ENCODE peak calls at places on chromosomes 4 and X, in eight cellular contexts. One of them, this sample, is unnamed.

GRCh38 chr4:38056024-38056685 is 96.0 kb downstream of the PTTG2 start:
- DNase-seq in astrocyte of the spinal cord: no peak
- DNase-seq in epithelial cell of esophagus: no peak
- DNase-seq in neural progenitor cell: no peak
- DNase-seq in fibroblast of lung: no peak
- DNase-seq in AG04450: no peak
- DNase-seq in neural crest cell: no peak
- DNase-seq in lower leg skin: no peak
- DNase-seq in this sample: no peak

GRCh38 chr4:81626851-81627250 is 155.1 kb upstream of the RASGEF1B start:
- DNase-seq in fibroblast of lung: no peak
- DNase-seq in epithelial cell of esophagus: no peak
- DNase-seq in neural crest cell: no peak
- DNase-seq in astrocyte of the spinal cord: no peak
- DNase-seq in AG04450: no peak
- DNase-seq in lower leg skin: no peak
- DNase-seq in neural progenitor cell: no peak
- DNase-seq in this sample: no peak

GRCh38 chr4:137470806-137471205 is 61.5 kb downstream of the PCDH18 start:
- DNase-seq in neural progenitor cell: no peak
- DNase-seq in epithelial cell of esophagus: no peak
- DNase-seq in fibroblast of lung: peak
- DNase-seq in AG04450: no peak
- DNase-seq in astrocyte of the spinal cord: no peak
- DNase-seq in lower leg skin: no peak
- DNase-seq in neural crest cell: no peak
- DNase-seq in this sample: no peak

GRCh38 chrX:116378961-116379360 is 57.4 kb upstream of the SLC6A14 start:
- DNase-seq in lower leg skin: no peak
- DNase-seq in neural progenitor cell: no peak
- DNase-seq in epithelial cell of esophagus: peak
- DNase-seq in fibroblast of lung: no peak
- DNase-seq in neural crest cell: no peak
- DNase-seq in astrocyte of the spinal cord: no peak
- DNase-seq in AG04450: no peak
- DNase-seq in this sample: no peak

GRCh38 chr4:1375761-1376322 is 28.8 kb downstream of the UVSSA start:
- DNase-seq in astrocyte of the spinal cord: no peak
- DNase-seq in neural progenitor cell: no peak
- DNase-seq in epithelial cell of esophagus: no peak
- DNase-seq in lower leg skin: peak
- DNase-seq in neural crest cell: no peak
- DNase-seq in fibroblast of lung: no peak
- DNase-seq in AG04450: no peak
- DNase-seq in this sample: no peak

GRCh38 chr4:158055668-158056067 is 117.2 kb downstream of the GASK1B start:
- DNase-seq in epithelial cell of esophagus: no peak
- DNase-seq in neural progenitor cell: no peak
- DNase-seq in lower leg skin: no peak
- DNase-seq in fibroblast of lung: no peak
- DNase-seq in astrocyte of the spinal cord: no peak
- DNase-seq in neural crest cell: no peak
- DNase-seq in AG04450: no peak
- DNase-seq in this sample: no peak

GRCh38 chrX:20265221-20265725 is 1.4 kb downstream of the RPS6KA3 start:
- DNase-seq in neural progenitor cell: peak
- DNase-seq in epithelial cell of esophagus: peak
- DNase-seq in astrocyte of the spinal cord: peak
- DNase-seq in fibroblast of lung: peak
- DNase-seq in neural crest cell: peak
- DNase-seq in AG04450: peak
- DNase-seq in lower leg skin: peak
- DNase-seq in this sample: no peak

GRCh38 chrX:106964290-106964689 is 35.7 kb downstream of the MORC4 start:
- DNase-seq in neural crest cell: no peak
- DNase-seq in AG04450: no peak
- DNase-seq in neural progenitor cell: no peak
- DNase-seq in epithelial cell of esophagus: no peak
- DNase-seq in astrocyte of the spinal cord: no peak
- DNase-seq in lower leg skin: no peak
- DNase-seq in fibroblast of lung: no peak
- DNase-seq in this sample: no peak

GRCh38 chr4:168503652-168504362 is 7.0 kb downstream of the PALLD start:
- DNase-seq in AG04450: no peak
- DNase-seq in neural crest cell: no peak
- DNase-seq in fibroblast of lung: no peak
- DNase-seq in astrocyte of the spinal cord: no peak
- DNase-seq in lower leg skin: no peak
- DNase-seq in neural progenitor cell: no peak
- DNase-seq in epithelial cell of esophagus: peak
- DNase-seq in this sample: no peak

GRCh38 chrX:109632906-109633504 is 8.0 kb upstream of the KCNE5 start:
- DNase-seq in epithelial cell of esophagus: peak
- DNase-seq in neural progenitor cell: peak
- DNase-seq in fibroblast of lung: peak
- DNase-seq in lower leg skin: no peak
- DNase-seq in AG04450: no peak
- DNase-seq in neural crest cell: peak
- DNase-seq in astrocyte of the spinal cord: no peak
- DNase-seq in this sample: no peak

GRCh38 chr4:41881931-41882621 is 53.2 kb upstream of the TMEM33 start:
- DNase-seq in AG04450: no peak
- DNase-seq in lower leg skin: no peak
- DNase-seq in neural progenitor cell: peak
- DNase-seq in fibroblast of lung: no peak
- DNase-seq in epithelial cell of esophagus: no peak
- DNase-seq in astrocyte of the spinal cord: no peak
- DNase-seq in neural crest cell: no peak
- DNase-seq in this sample: no peak

GRCh38 chr4:47525154-47525819 is 40.2 kb downstream of the ATP10D start:
- DNase-seq in fibroblast of lung: peak
- DNase-seq in AG04450: peak
- DNase-seq in lower leg skin: no peak
- DNase-seq in astrocyte of the spinal cord: peak
- DNase-seq in neural crest cell: no peak
- DNase-seq in neural progenitor cell: no peak
- DNase-seq in epithelial cell of esophagus: peak
- DNase-seq in this sample: no peak

GRCh38 chr4:175705407-175705806 is 106.7 kb downstream of the GPM6A start:
- DNase-seq in lower leg skin: no peak
- DNase-seq in fibroblast of lung: no peak
- DNase-seq in astrocyte of the spinal cord: peak
- DNase-seq in neural progenitor cell: peak
- DNase-seq in AG04450: no peak
- DNase-seq in neural crest cell: peak
- DNase-seq in epithelial cell of esophagus: no peak
- DNase-seq in this sample: peak

GRCh38 chrX:13755254-13755653 is 20.7 kb downstream of the OFD1 start:
- DNase-seq in epithelial cell of esophagus: no peak
- DNase-seq in AG04450: no peak
- DNase-seq in neural crest cell: no peak
- DNase-seq in neural progenitor cell: no peak
- DNase-seq in fibroblast of lung: no peak
- DNase-seq in astrocyte of the spinal cord: no peak
- DNase-seq in lower leg skin: no peak
- DNase-seq in this sample: no peak

GRCh38 chr4:107862658-107863057 is 37.9 kb downstream of the SGMS2 start:
- DNase-seq in fibroblast of lung: peak
- DNase-seq in neural crest cell: no peak
- DNase-seq in neural progenitor cell: no peak
- DNase-seq in astrocyte of the spinal cord: peak
- DNase-seq in lower leg skin: no peak
- DNase-seq in AG04450: no peak
- DNase-seq in epithelial cell of esophagus: peak
- DNase-seq in this sample: no peak

GRCh38 chrX:140509468-140510305 is 4.8 kb upstream of the SOX3 start:
- DNase-seq in fibroblast of lung: no peak
- DNase-seq in neural crest cell: no peak
- DNase-seq in epithelial cell of esophagus: no peak
- DNase-seq in neural progenitor cell: peak
- DNase-seq in AG04450: no peak
- DNase-seq in astrocyte of the spinal cord: no peak
- DNase-seq in lower leg skin: no peak
- DNase-seq in this sample: no peak

GRCh38 chr4:89562715-89563114 is 255.1 kb upstream of the GPRIN3 start:
- DNase-seq in AG04450: no peak
- DNase-seq in fibroblast of lung: peak
- DNase-seq in neural crest cell: no peak
- DNase-seq in astrocyte of the spinal cord: no peak
- DNase-seq in epithelial cell of esophagus: no peak
- DNase-seq in lower leg skin: no peak
- DNase-seq in neural progenitor cell: no peak
- DNase-seq in this sample: no peak

GRCh38 chr4:89561051-89561450 is 253.5 kb upstream of the GPRIN3 start:
- DNase-seq in neural crest cell: no peak
- DNase-seq in neural progenitor cell: peak
- DNase-seq in lower leg skin: no peak
- DNase-seq in AG04450: no peak
- DNase-seq in astrocyte of the spinal cord: no peak
- DNase-seq in epithelial cell of esophagus: no peak
- DNase-seq in fibroblast of lung: no peak
- DNase-seq in this sample: no peak

GRCh38 chr4:89556596-89557305 is 249.2 kb upstream of the GPRIN3 start:
- DNase-seq in epithelial cell of esophagus: peak
- DNase-seq in neural crest cell: no peak
- DNase-seq in fibroblast of lung: peak
- DNase-seq in neural progenitor cell: no peak
- DNase-seq in AG04450: no peak
- DNase-seq in lower leg skin: no peak
- DNase-seq in astrocyte of the spinal cord: no peak
- DNase-seq in this sample: no peak

GRCh38 chr4:89563431-89563830 is 255.8 kb upstream of the GPRIN3 start:
- DNase-seq in lower leg skin: no peak
- DNase-seq in fibroblast of lung: no peak
- DNase-seq in neural crest cell: no peak
- DNase-seq in neural progenitor cell: no peak
- DNase-seq in astrocyte of the spinal cord: no peak
- DNase-seq in epithelial cell of esophagus: peak
- DNase-seq in AG04450: no peak
- DNase-seq in this sample: no peak

GRCh38 chr4:89558147-89558546 is 250.5 kb upstream of the GPRIN3 start:
- DNase-seq in epithelial cell of esophagus: peak
- DNase-seq in neural progenitor cell: peak
- DNase-seq in AG04450: no peak
- DNase-seq in fibroblast of lung: no peak
- DNase-seq in astrocyte of the spinal cord: no peak
- DNase-seq in neural crest cell: no peak
- DNase-seq in lower leg skin: no peak
- DNase-seq in this sample: no peak
- TF ChIP-seq CTCF in epithelial cell of esophagus: peak
- TF ChIP-seq CTCF in neural progenitor cell: peak
- TF ChIP-seq CTCF in AG04450: peak
- TF ChIP-seq CTCF in fibroblast of lung: peak
- TF ChIP-seq CTCF in astrocyte of the spinal cord: peak
- TF ChIP-seq CTCF in neural crest cell: peak
- TF ChIP-seq CTCF in lower leg skin: no peak
- TF ChIP-seq CTCF in this sample: no peak

GRCh38 chr4:6271701-6272465 is 2.2 kb downstream of the WFS1 start:
- DNase-seq in neural progenitor cell: no peak
- DNase-seq in AG04450: no peak
- DNase-seq in fibroblast of lung: no peak
- DNase-seq in epithelial cell of esophagus: no peak
- DNase-seq in neural crest cell: no peak
- DNase-seq in astrocyte of the spinal cord: no peak
- DNase-seq in lower leg skin: no peak
- DNase-seq in this sample: no peak

GRCh38 chr4:6275898-6276563 is 6.4 kb downstream of the WFS1 start:
- DNase-seq in neural crest cell: peak
- DNase-seq in astrocyte of the spinal cord: no peak
- DNase-seq in AG04450: no peak
- DNase-seq in lower leg skin: no peak
- DNase-seq in fibroblast of lung: no peak
- DNase-seq in epithelial cell of esophagus: no peak
- DNase-seq in neural progenitor cell: no peak
- DNase-seq in this sample: no peak

GRCh38 chr4:6272863-6273660 is 3.4 kb downstream of the WFS1 start:
- DNase-seq in astrocyte of the spinal cord: peak
- DNase-seq in lower leg skin: no peak
- DNase-seq in epithelial cell of esophagus: peak
- DNase-seq in neural progenitor cell: no peak
- DNase-seq in fibroblast of lung: peak
- DNase-seq in neural crest cell: no peak
- DNase-seq in AG04450: peak
- DNase-seq in this sample: no peak

GRCh38 chr4:6275351-6275750 is 5.7 kb downstream of the WFS1 start:
- DNase-seq in AG04450: no peak
- DNase-seq in neural crest cell: no peak
- DNase-seq in fibroblast of lung: no peak
- DNase-seq in lower leg skin: no peak
- DNase-seq in neural progenitor cell: no peak
- DNase-seq in epithelial cell of esophagus: no peak
- DNase-seq in astrocyte of the spinal cord: no peak
- DNase-seq in this sample: no peak

GRCh38 chr4:6273661-6273990 is 4.0 kb downstream of the WFS1 start:
- DNase-seq in astrocyte of the spinal cord: no peak
- DNase-seq in AG04450: no peak
- DNase-seq in epithelial cell of esophagus: no peak
- DNase-seq in lower leg skin: no peak
- DNase-seq in neural progenitor cell: no peak
- DNase-seq in neural crest cell: no peak
- DNase-seq in fibroblast of lung: no peak
- DNase-seq in this sample: no peak
- TF ChIP-seq CTCF in astrocyte of the spinal cord: no peak
- TF ChIP-seq CTCF in AG04450: no peak
- TF ChIP-seq CTCF in epithelial cell of esophagus: no peak
- TF ChIP-seq CTCF in lower leg skin: no peak
- TF ChIP-seq CTCF in neural progenitor cell: no peak
- TF ChIP-seq CTCF in neural crest cell: no peak
- TF ChIP-seq CTCF in fibroblast of lung: no peak
- TF ChIP-seq CTCF in this sample: no peak

DNA sequence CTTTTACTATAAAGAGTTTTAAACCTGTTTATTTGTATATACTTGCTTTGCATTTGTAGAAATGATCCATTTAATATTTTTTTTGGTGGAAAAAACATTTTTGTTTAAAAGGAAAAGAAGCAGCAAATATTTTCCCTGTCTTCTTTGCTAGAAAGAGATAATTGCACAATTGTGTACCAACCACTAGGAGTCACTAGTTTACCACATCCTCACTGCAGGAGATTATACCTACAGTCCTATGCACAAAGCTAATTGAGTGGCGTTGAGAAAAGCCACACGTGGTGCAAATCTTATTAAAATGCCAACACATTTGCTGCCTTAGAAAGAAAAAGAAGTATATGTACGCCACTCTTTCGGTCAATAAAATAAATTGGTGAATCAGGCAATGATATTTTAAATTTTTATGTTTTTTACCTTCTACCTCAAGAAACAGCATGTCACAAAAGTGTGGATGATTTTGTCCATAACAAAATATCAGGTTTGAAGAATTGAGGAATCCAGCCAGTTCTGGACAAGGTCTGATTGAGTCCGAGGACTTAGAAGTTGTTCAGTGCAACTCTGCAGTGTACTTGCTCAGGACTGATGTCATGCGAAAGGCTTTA is 102.9 kb downstream of the GRXCR1 start:
- DNase-seq in neural crest cell: no peak
- DNase-seq in epithelial cell of esophagus: peak
- DNase-seq in neural progenitor cell: peak
- DNase-seq in lower leg skin: no peak
- DNase-seq in AG04450: peak
- DNase-seq in astrocyte of the spinal cord: peak
- DNase-seq in fibroblast of lung: peak
- DNase-seq in this sample: no peak
- TF ChIP-seq CTCF in neural crest cell: peak
- TF ChIP-seq CTCF in epithelial cell of esophagus: peak
- TF ChIP-seq CTCF in neural progenitor cell: peak
- TF ChIP-seq CTCF in lower leg skin: no peak
- TF ChIP-seq CTCF in AG04450: peak
- TF ChIP-seq CTCF in astrocyte of the spinal cord: peak
- TF ChIP-seq CTCF in fibroblast of lung: peak
- TF ChIP-seq CTCF in this sample: peak

GRCh38 chr4:34731045-34731444 is 1513.3 kb downstream of the ARAP2 start:
- DNase-seq in lower leg skin: no peak
- DNase-seq in fibroblast of lung: peak
- DNase-seq in neural crest cell: no peak
- DNase-seq in epithelial cell of esophagus: peak
- DNase-seq in AG04450: no peak
- DNase-seq in astrocyte of the spinal cord: peak
- DNase-seq in neural progenitor cell: no peak
- DNase-seq in this sample: no peak
- TF ChIP-seq CTCF in lower leg skin: no peak
- TF ChIP-seq CTCF in fibroblast of lung: no peak
- TF ChIP-seq CTCF in neural crest cell: no peak
- TF ChIP-seq CTCF in epithelial cell of esophagus: no peak
- TF ChIP-seq CTCF in AG04450: no peak
- TF ChIP-seq CTCF in astrocyte of the spinal cord: no peak
- TF ChIP-seq CTCF in neural progenitor cell: no peak
- TF ChIP-seq CTCF in this sample: no peak